ENCODE peak calls at places on chromosomes 12 and 14, in eight cellular contexts. T is GM23248, L is HCT116, R is SK-N-SH, D is hepatocyte, Y is MM.1S, F is neural progenitor cell, P is PC-3. G is an unnamed sample. For H3K9me3, the result is how much of the 10 kb centered on the place peaks cover.

GRCh38 chr14:63949696-63950095 is 96.9 kb downstream of the SYNE2 start:
- DNase-seq in P (no peak), F (no peak), R (no peak), D (no peak), T (peak), L (no peak), Y (no peak), G (no peak)

GRCh38 chr12:3480744-3481143 is 10.3 kb upstream of the PRMT8 start:
- DNase-seq in T (no peak), P (no peak), L (no peak), D (no peak), F (no peak), R (no peak), Y (no peak), G (no peak)

GRCh38 chr14:32560213-32560857 is 231.2 kb downstream of the AKAP6 start:
- DNase-seq in T (peak), Y (peak), L (peak), D (peak), F (peak), P (peak), R (peak), G (peak)

GRCh38 chr12:1122803-1123202 is 131.8 kb downstream of the ERC1 start:
- DNase-seq in T (no peak), R (peak), F (peak), L (no peak), P (no peak), Y (no peak), D (no peak), G (no peak)

GRCh38 chr12:100185361-100185894 is 15.2 kb upstream of the ACTR6 start:
- DNase-seq in T (peak), L (no peak), F (no peak), Y (peak), D (no peak), P (no peak), R (peak), G (no peak)

GRCh38 chr12:74441872-74442271 is 95.8 kb upstream of the ATXN7L3B start:
- DNase-seq in R (no peak), F (peak), L (no peak), Y (no peak), T (no peak), D (no peak), P (no peak), G (no peak)

GRCh38 chr14:102930753-102931579 is 8.5 kb downstream of the AMN start:
- DNase-seq in Y (no peak), T (peak), R (no peak), D (peak), F (peak), P (peak), L (peak), G (no peak)

GRCh38 chr14:54606178-54606577 is 39.2 kb downstream of the SAMD4A start:
- DNase-seq in L (no peak), F (peak), R (no peak), T (peak), D (no peak), P (no peak), Y (no peak), G (no peak)

GRCh38 chr14:50669441-50669986 is 1.4 kb upstream of the SAV1 start:
- DNase-seq in Y (no peak), R (no peak), T (no peak), F (peak), D (no peak), P (no peak), L (no peak), G (no peak)

GRCh38 chr12:57896437-57897201 is 44.7 kb upstream of the ATP23 start:
- DNase-seq in R (peak), L (no peak), Y (peak), F (peak), T (peak), P (no peak), D (peak), G (no peak)

GRCh38 chr14:101927859-101928258 is 36.5 kb upstream of the DYNC1H1 start:
- DNase-seq in T (peak), F (no peak), D (peak), L (no peak), P (no peak), Y (no peak), R (peak), G (no peak)

GRCh38 chr12:88578821-88579518 is 1.3 kb downstream of the KITLG start:
- DNase-seq in R (peak), F (peak), P (peak), D (peak), T (peak), L (no peak), Y (no peak), G (no peak)

GRCh38 chr12:108821407-108822397 is 35.7 kb downstream of the SSH1 start:
- DNase-seq in F (no peak), Y (no peak), P (no peak), R (no peak), L (no peak), T (peak), D (no peak), G (no peak)

GRCh38 chr12:117377758-117378157 is 16.3 kb upstream of the NOS1 start:
- DNase-seq in D (no peak), Y (no peak), F (peak), T (no peak), P (peak), R (no peak), L (peak), G (peak)

GRCh38 chr12:115599251-115599811 is 678.2 kb downstream of the MED13L start:
- DNase-seq in Y (no peak), D (no peak), P (no peak), R (no peak), T (peak), L (no peak), F (peak), G (no peak)

GRCh38 chr14:96194657-96195431 is 9.8 kb upstream of the BDKRB2 start:
- DNase-seq in D (no peak), R (no peak), L (no peak), F (no peak), T (no peak), Y (no peak), P (no peak), G (no peak)

GRCh38 chr12:14810953-14811483 is 3.0 kb downstream of the SMCO3 start:
- DNase-seq in Y (peak), P (peak), D (peak), R (no peak), T (peak), L (no peak), F (peak), G (peak)

GRCh38 chr14:35988972-35989690 is 163.0 kb downstream of the BRMS1L start:
- DNase-seq in Y (no peak), R (no peak), D (no peak), P (peak), T (no peak), L (no peak), F (no peak), G (no peak)

GRCh38 chr12:98002887-98003493 is 512.4 kb upstream of the TMPO start:
- DNase-seq in F (peak), R (peak), P (peak), Y (peak), D (peak), T (peak), L (peak), G (peak)

GRCh38 chr12:101407054-101407437 is 526 bp downstream of the ARL1 start:
- DNase-seq in P (peak), R (no peak), T (no peak), D (peak), L (no peak), Y (no peak), F (peak), G (peak)

GRCh38 chr14:56284641-56285040 is 166.4 kb downstream of the PELI2 start:
- DNase-seq in T (no peak), P (no peak), L (no peak), Y (no peak), R (no peak), D (no peak), F (no peak), G (no peak)

GRCh38 chr14:65287264-65288131 is 125.0 kb upstream of the FUT8 start:
- DNase-seq in T (no peak), L (no peak), F (no peak), P (no peak), R (no peak), Y (no peak), D (no peak), G (peak)

GRCh38 chr12:40175489-40175888 is 49.3 kb upstream of the LRRK2 start:
- DNase-seq in R (no peak), L (no peak), D (no peak), Y (no peak), P (no peak), T (no peak), F (no peak), G (no peak)

GRCh38 chr12:29155079-29155478 is 6.0 kb downstream of the FAR2 start:
- DNase-seq in P (no peak), T (no peak), Y (peak), D (no peak), L (no peak), F (no peak), R (peak), G (peak)

GRCh38 chr12:68158427-68158826 is 1.1 kb downstream of the IFNG start:
- DNase-seq in Y (peak), P (peak), F (peak), D (no peak), R (no peak), T (peak), L (peak), G (peak)

GRCh38 chr12:101823891-101824290 is 6.9 kb downstream of the GNPTAB start:
- DNase-seq in Y (peak), D (peak), F (peak), R (peak), L (peak), T (peak), P (peak), G (peak)

GRCh38 chr14:101865288-101865687 is 99.1 kb upstream of the DYNC1H1 start:
- DNase-seq in P (no peak), R (no peak), Y (no peak), F (no peak), D (no peak), L (no peak), T (no peak), G (no peak)

GRCh38 chr12:52929538-52929937 is 19.4 kb upstream of the KRT18 start:
- DNase-seq in D (no peak), T (no peak), R (no peak), F (no peak), L (no peak), Y (no peak), P (no peak), G (no peak)

GRCh38 chr14:26394114-26394855 is 203.5 kb downstream of the NOVA1 start:
- DNase-seq in L (no peak), T (peak), P (peak), Y (no peak), F (peak), R (peak), D (no peak), G (no peak)

DNA sequence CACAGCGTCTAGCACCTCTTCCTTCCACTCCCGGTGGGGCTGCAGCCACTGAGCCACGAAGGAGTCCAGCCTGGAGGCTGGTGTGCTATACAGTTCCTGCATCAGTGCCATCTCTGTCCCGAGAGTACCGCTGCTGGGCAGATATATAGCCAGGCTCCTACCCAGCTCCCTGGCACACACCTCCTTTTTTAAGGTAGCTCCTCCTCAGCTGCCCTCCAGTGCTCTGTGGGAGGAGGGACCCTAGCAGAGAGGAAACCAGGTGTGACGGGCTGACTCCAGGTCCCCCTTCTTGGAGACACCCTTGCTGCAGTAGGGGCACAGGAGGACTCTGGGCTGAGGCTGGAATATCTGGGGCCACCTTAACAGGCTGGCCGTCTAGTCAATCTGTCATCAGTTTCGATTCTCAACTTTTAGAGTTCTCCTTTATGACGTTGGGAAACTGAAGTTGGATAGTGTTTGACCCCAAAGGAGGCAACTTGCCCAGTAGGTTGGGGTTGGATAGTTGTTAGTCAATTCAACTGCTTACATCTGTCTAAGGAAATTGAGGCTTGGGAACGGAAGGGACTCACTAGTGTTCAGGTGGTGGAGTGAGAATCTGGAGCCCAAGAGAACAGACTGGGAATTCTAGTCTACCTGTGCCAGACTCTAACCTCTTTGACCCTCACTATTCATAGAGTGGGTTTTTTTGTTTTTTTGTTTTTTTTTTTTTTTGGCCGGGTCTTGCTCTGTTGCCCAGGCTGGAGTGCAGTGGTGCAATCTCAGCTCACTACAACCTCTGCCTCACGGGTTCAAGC is at the start of gene OASL:
- DNase-seq in R (peak), D (peak), T (peak), F (no peak), P (peak), L (no peak), Y (peak), G (no peak)
- H3K9me3 ChIP-seq in R (under half), D (under half), T (under half), F (under half), P (under half), L (under half), Y (under half), G (under half)

DNA sequence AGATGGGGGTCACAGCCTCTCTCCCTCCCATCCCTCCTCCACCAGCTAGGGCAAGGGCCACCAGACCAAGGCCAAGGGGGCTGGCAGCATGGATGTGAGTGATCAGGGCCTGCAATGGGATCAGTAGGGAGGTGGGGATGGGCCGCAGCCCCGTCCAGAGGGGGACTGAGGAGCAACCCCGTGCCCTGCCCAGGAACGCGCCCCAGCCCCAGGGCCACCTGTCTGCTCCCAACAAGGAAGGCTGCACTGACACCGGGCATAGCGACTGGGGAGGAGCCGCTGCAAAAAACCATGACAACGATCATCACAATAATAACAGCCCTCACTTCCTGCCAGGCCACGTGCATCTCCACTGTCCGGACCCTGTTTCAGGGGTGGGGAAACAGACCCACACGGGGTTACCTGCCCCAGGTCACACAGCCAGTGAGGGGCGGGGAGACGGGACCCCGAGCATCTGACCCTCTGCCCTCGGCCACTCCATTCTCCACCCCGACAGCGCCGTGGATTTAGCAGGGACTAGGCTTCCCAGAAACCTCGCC is 24.3 kb downstream of the NCOR2 start:
- DNase-seq in L (no peak), T (peak), Y (no peak), D (no peak), P (no peak), F (no peak), R (peak), G (peak)
- TF ChIP-seq EZH2phosphoT487 in L (no peak), T (no peak), Y (no peak), D (no peak), P (no peak), F (no peak), R (no peak), G (no peak)

DNA sequence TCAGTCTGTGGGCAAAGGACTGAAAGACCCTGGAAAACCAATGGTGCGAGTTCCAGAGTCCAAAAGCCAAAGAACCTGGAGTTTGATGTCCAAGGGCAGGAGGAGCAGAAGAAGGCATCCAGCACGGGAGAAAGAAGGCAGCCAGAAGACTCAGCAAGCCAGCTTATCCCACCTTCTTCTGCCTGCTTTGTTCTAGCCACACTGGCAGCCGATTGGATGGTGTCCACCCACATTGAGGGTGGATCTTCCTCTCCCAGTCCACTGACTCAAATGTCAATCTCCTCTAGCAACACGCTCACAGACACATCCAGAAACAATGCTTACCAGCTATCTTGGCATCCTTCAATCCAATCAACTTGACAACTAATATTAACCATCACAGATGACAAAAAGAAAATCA is 57.2 kb upstream of the CAPRIN2 start:
- DNase-seq in F (no peak), D (no peak), R (no peak), L (no peak), P (no peak), Y (no peak), T (no peak), G (no peak)
- H2AFZ ChIP-seq in F (peak), D (no peak), R (no peak), L (no peak), P (no peak), Y (no peak), T (no peak), G (no peak)

GRCh38 chr14:90627478-90627877 is 188.8 kb downstream of the TTC7B start:
- DNase-seq in F (no peak), P (no peak), Y (no peak), L (no peak), R (no peak), T (no peak), D (no peak), G (no peak)

GRCh38 chr14:90625445-90625844 is 190.8 kb downstream of the TTC7B start:
- DNase-seq in T (no peak), R (no peak), F (no peak), Y (no peak), D (no peak), P (no peak), L (no peak), G (no peak)

GRCh38 chr14:90624732-90625444 is 191.3 kb downstream of the TTC7B start:
- DNase-seq in Y (no peak), D (peak), T (no peak), P (no peak), R (no peak), L (no peak), F (peak), G (no peak)

GRCh38 chr14:90628825-90629224 is 187.4 kb downstream of the TTC7B start:
- DNase-seq in Y (no peak), P (no peak), D (no peak), T (no peak), L (no peak), R (no peak), F (no peak), G (no peak)

GRCh38 chr14:90626550-90626949 is 189.7 kb downstream of the TTC7B start:
- DNase-seq in Y (no peak), R (no peak), T (no peak), D (no peak), L (no peak), P (no peak), F (no peak), G (no peak)
- H3K9me3 ChIP-seq in Y (under half), R (under half), T (under half), D (under half), L (under half), P (under half), F (under half), G (under half)

GRCh38 chr14:53167602-53168328 is 14.6 kb upstream of the DDHD1 start:
- DNase-seq in Y (no peak), T (peak), L (no peak), D (no peak), R (no peak), F (no peak), P (no peak), G (no peak)

DNA sequence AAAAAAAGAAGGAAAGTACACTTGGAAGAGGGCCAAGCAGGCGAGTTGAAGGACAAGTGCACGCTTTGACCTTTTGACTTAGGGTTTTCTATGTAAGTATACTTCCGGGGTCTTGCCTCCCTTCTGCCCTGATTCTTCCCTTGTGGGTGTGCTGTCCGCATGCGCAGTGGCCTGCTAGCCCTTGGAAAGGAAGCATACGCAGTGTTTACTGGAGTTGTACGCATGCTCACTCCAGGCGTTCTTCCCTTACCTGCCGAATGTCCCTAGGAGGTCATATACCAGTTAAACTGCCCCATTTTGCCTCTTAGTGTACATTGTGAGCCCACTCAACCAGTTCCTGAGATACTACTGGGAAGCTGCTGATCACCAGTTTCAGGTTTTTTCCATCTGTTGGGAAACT is 15.7 kb upstream of the DDHD1 start:
- DNase-seq in Y (no peak), F (no peak), R (no peak), D (no peak), L (no peak), P (no peak), T (no peak), G (no peak)
- TF ChIP-seq EZH2phosphoT487 in Y (no peak), F (no peak), R (no peak), D (no peak), L (no peak), P (no peak), T (no peak), G (no peak)

GRCh38 chr14:100307215-100308111 is 1.2 kb upstream of the SLC25A29 start:
- DNase-seq in Y (no peak), L (no peak), D (peak), R (peak), P (no peak), F (peak), T (peak), G (no peak)
- H2AFZ ChIP-seq in Y (no peak), L (no peak), D (peak), R (peak), P (peak), F (peak), T (peak), G (no peak)

GRCh38 chr14:94077111-94077821 is 3.7 kb downstream of the DDX24 start:
- DNase-seq in R (no peak), P (no peak), F (no peak), D (no peak), Y (no peak), T (peak), L (no peak), G (no peak)

GRCh38 chr14:94075008-94075407 is 6.0 kb downstream of the DDX24 start:
- DNase-seq in F (no peak), Y (no peak), P (no peak), L (no peak), R (no peak), D (no peak), T (no peak), G (no peak)

GRCh38 chr14:94079891-94080605 is 954 bp downstream of the DDX24 start:
- DNase-seq in R (no peak), T (peak), L (no peak), F (no peak), P (no peak), D (no peak), Y (no peak), G (no peak)

GRCh38 chr14:94080606-94081385 is at the start of the genes DDX24 and IFI27L1:
- DNase-seq in R (peak), P (peak), F (peak), Y (peak), T (peak), L (peak), D (peak), G (peak)

DNA sequence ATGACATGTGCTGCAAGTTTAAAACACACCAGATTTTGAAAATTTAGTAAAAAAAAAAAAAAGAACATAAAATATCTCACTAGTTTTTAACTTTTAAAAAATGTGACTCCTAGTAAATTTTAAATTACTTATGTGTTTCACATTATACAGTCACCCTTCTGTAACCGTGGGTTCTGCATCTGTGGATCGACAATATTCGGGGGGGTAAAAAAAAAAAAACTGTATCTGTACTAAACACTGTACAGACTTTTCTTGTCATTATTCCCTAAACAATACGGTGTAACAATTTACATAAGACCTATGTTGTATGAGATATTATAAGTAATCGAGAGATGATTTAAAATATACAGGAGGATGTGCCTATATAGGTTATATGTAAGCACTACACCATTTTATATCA is 3.2 kb downstream of the DDX24 start:
- DNase-seq in R (no peak), L (no peak), P (no peak), D (no peak), T (no peak), F (no peak), Y (no peak), G (no peak)
- H3K9me3 ChIP-seq in R (under half), L (under half), P (under half), D (under half), T (under half), F (under half), Y (under half), G (under half)